ENCODE peak calls at places on chromosome 13, in eight cellular contexts. One of them, this sample, is unnamed.

GRCh38 chr13:46160065-46160464 is 21.9 kb downstream of the LCP1 start:
- DNase-seq in endodermal cell: no peak
- DNase-seq in H9: no peak
- DNase-seq in neural crest cell: no peak
- DNase-seq in fibroblast of the aortic adventitia: no peak
- DNase-seq in dorsolateral prefrontal cortex: no peak
- DNase-seq in foreskin keratinocyte: no peak
- DNase-seq in GM20000: no peak
- DNase-seq in this sample: no peak

GRCh38 chr13:57438072-57438471 is 193.5 kb upstream of the PCDH17 start:
- DNase-seq in endodermal cell: no peak
- DNase-seq in H9: no peak
- DNase-seq in neural crest cell: no peak
- DNase-seq in fibroblast of the aortic adventitia: no peak
- DNase-seq in dorsolateral prefrontal cortex: no peak
- DNase-seq in foreskin keratinocyte: no peak
- DNase-seq in GM20000: no peak
- DNase-seq in this sample: no peak

GRCh38 chr13:44759222-44759721 is 183.1 kb upstream of the TSC22D1 start:
- DNase-seq in endodermal cell: peak; percentile 49
- DNase-seq in H9: no peak
- DNase-seq in neural crest cell: no peak
- DNase-seq in fibroblast of the aortic adventitia: no peak
- DNase-seq in dorsolateral prefrontal cortex: no peak
- DNase-seq in foreskin keratinocyte: no peak
- DNase-seq in GM20000: no peak
- DNase-seq in this sample: no peak

GRCh38 chr13:41244555-41244954 is 18.8 kb downstream of the MTRF1 start:
- DNase-seq in endodermal cell: no peak
- DNase-seq in H9: no peak
- DNase-seq in neural crest cell: no peak
- DNase-seq in fibroblast of the aortic adventitia: no peak
- DNase-seq in dorsolateral prefrontal cortex: no peak
- DNase-seq in foreskin keratinocyte: peak; percentile 22
- DNase-seq in GM20000: no peak
- DNase-seq in this sample: no peak

GRCh38 chr13:37109080-37109678 is 3.7 kb upstream of the CSNK1A1L start:
- DNase-seq in endodermal cell: no peak
- DNase-seq in H9: no peak
- DNase-seq in neural crest cell: peak; percentile 26
- DNase-seq in fibroblast of the aortic adventitia: peak; percentile 80
- DNase-seq in dorsolateral prefrontal cortex: no peak
- DNase-seq in foreskin keratinocyte: peak; percentile 38
- DNase-seq in GM20000: peak; percentile 9
- DNase-seq in this sample: peak; percentile 70

GRCh38 chr13:99436686-99437416 is 64.4 kb upstream of the TM9SF2 start:
- DNase-seq in endodermal cell: peak; percentile 95
- DNase-seq in H9: peak; percentile 85
- DNase-seq in neural crest cell: peak; percentile 94
- DNase-seq in fibroblast of the aortic adventitia: peak; percentile 83
- DNase-seq in dorsolateral prefrontal cortex: peak; percentile 84
- DNase-seq in foreskin keratinocyte: peak; percentile 55
- DNase-seq in GM20000: peak; percentile 76
- DNase-seq in this sample: peak; percentile 87

GRCh38 chr13:47066261-47066660 is 169.4 kb upstream of the HTR2A start:
- DNase-seq in endodermal cell: no peak
- DNase-seq in H9: no peak
- DNase-seq in neural crest cell: no peak
- DNase-seq in fibroblast of the aortic adventitia: peak; percentile 32
- DNase-seq in dorsolateral prefrontal cortex: no peak
- DNase-seq in foreskin keratinocyte: no peak
- DNase-seq in GM20000: no peak
- DNase-seq in this sample: peak; percentile 45

GRCh38 chr13:28564030-28564429 is 69.1 kb upstream of the FLT1 start:
- DNase-seq in endodermal cell: no peak
- DNase-seq in H9: no peak
- DNase-seq in neural crest cell: no peak
- DNase-seq in fibroblast of the aortic adventitia: no peak
- DNase-seq in dorsolateral prefrontal cortex: no peak
- DNase-seq in foreskin keratinocyte: peak; percentile 49
- DNase-seq in GM20000: no peak
- DNase-seq in this sample: no peak

GRCh38 chr13:82720961-82721360 is 1161.3 kb downstream of the SLITRK1 start:
- DNase-seq in endodermal cell: no peak
- DNase-seq in H9: no peak
- DNase-seq in neural crest cell: no peak
- DNase-seq in fibroblast of the aortic adventitia: no peak
- DNase-seq in dorsolateral prefrontal cortex: no peak
- DNase-seq in foreskin keratinocyte: no peak
- DNase-seq in GM20000: no peak
- DNase-seq in this sample: no peak

GRCh38 chr13:58300974-58301681 is 669.6 kb downstream of the PCDH17 start:
- DNase-seq in endodermal cell: no peak
- DNase-seq in H9: no peak
- DNase-seq in neural crest cell: no peak
- DNase-seq in fibroblast of the aortic adventitia: no peak
- DNase-seq in dorsolateral prefrontal cortex: no peak
- DNase-seq in foreskin keratinocyte: no peak
- DNase-seq in GM20000: no peak
- DNase-seq in this sample: no peak

GRCh38 chr13:112136095-112136494 is 69.1 kb downstream of the SOX1 start:
- DNase-seq in endodermal cell: peak; percentile 20
- DNase-seq in H9: no peak
- DNase-seq in neural crest cell: no peak
- DNase-seq in fibroblast of the aortic adventitia: no peak
- DNase-seq in dorsolateral prefrontal cortex: no peak
- DNase-seq in foreskin keratinocyte: no peak
- DNase-seq in GM20000: no peak
- DNase-seq in this sample: no peak

GRCh38 chr13:66859934-66860867 is 369.9 kb downstream of the PCDH9 start:
- DNase-seq in endodermal cell: peak; percentile 60
- DNase-seq in H9: no peak
- DNase-seq in neural crest cell: no peak
- DNase-seq in fibroblast of the aortic adventitia: no peak
- DNase-seq in dorsolateral prefrontal cortex: no peak
- DNase-seq in foreskin keratinocyte: no peak
- DNase-seq in GM20000: no peak
- DNase-seq in this sample: no peak

GRCh38 chr13:111857336-111857735 is 209.6 kb upstream of the SOX1 start:
- DNase-seq in endodermal cell: no peak
- DNase-seq in H9: no peak
- DNase-seq in neural crest cell: no peak
- DNase-seq in fibroblast of the aortic adventitia: no peak
- DNase-seq in dorsolateral prefrontal cortex: no peak
- DNase-seq in foreskin keratinocyte: no peak
- DNase-seq in GM20000: no peak
- DNase-seq in this sample: no peak

GRCh38 chr13:38394777-38395504 is 45.3 kb downstream of the UFM1 start:
- DNase-seq in endodermal cell: no peak
- DNase-seq in H9: no peak
- DNase-seq in neural crest cell: no peak
- DNase-seq in fibroblast of the aortic adventitia: no peak
- DNase-seq in dorsolateral prefrontal cortex: no peak
- DNase-seq in foreskin keratinocyte: peak; percentile 90
- DNase-seq in GM20000: no peak
- DNase-seq in this sample: no peak

GRCh38 chr13:101406787-101407186 is 9.5 kb downstream of the NALCN start:
- DNase-seq in endodermal cell: no peak
- DNase-seq in H9: no peak
- DNase-seq in neural crest cell: no peak
- DNase-seq in fibroblast of the aortic adventitia: no peak
- DNase-seq in dorsolateral prefrontal cortex: no peak
- DNase-seq in foreskin keratinocyte: peak; percentile 50
- DNase-seq in GM20000: no peak
- DNase-seq in this sample: no peak

GRCh38 chr13:99275093-99275469 is 16.9 kb upstream of the GPR18 start:
- DNase-seq in endodermal cell: no peak
- DNase-seq in H9: no peak
- DNase-seq in neural crest cell: no peak
- DNase-seq in fibroblast of the aortic adventitia: peak; percentile 54
- DNase-seq in dorsolateral prefrontal cortex: no peak
- DNase-seq in foreskin keratinocyte: peak; percentile 46
- DNase-seq in GM20000: no peak
- DNase-seq in this sample: peak; percentile 87

GRCh38 chr13:95388420-95389079 is 87.3 kb upstream of the ABCC4 start:
- DNase-seq in endodermal cell: no peak
- DNase-seq in H9: no peak
- DNase-seq in neural crest cell: no peak
- DNase-seq in fibroblast of the aortic adventitia: no peak
- DNase-seq in dorsolateral prefrontal cortex: no peak
- DNase-seq in foreskin keratinocyte: no peak
- DNase-seq in GM20000: no peak
- DNase-seq in this sample: no peak

GRCh38 chr13:112131740-112132113 is 64.8 kb downstream of the SOX1 start:
- DNase-seq in endodermal cell: peak; percentile 30
- DNase-seq in H9: no peak
- DNase-seq in neural crest cell: no peak
- DNase-seq in fibroblast of the aortic adventitia: no peak
- DNase-seq in dorsolateral prefrontal cortex: no peak
- DNase-seq in foreskin keratinocyte: no peak
- DNase-seq in GM20000: no peak
- DNase-seq in this sample: no peak

GRCh38 chr13:109672545-109672944 is 113.8 kb downstream of the IRS2 start:
- DNase-seq in endodermal cell: no peak
- DNase-seq in H9: no peak
- DNase-seq in neural crest cell: no peak
- DNase-seq in fibroblast of the aortic adventitia: no peak
- DNase-seq in dorsolateral prefrontal cortex: no peak
- DNase-seq in foreskin keratinocyte: no peak
- DNase-seq in GM20000: no peak
- DNase-seq in this sample: no peak

GRCh38 chr13:94063096-94063495 is 416.4 kb downstream of the DCT start:
- DNase-seq in endodermal cell: no peak
- DNase-seq in H9: no peak
- DNase-seq in neural crest cell: no peak
- DNase-seq in fibroblast of the aortic adventitia: peak; percentile 53
- DNase-seq in dorsolateral prefrontal cortex: no peak
- DNase-seq in foreskin keratinocyte: peak; percentile 27
- DNase-seq in GM20000: no peak
- DNase-seq in this sample: peak; percentile 53

GRCh38 chr13:97809576-97809975 is 143.9 kb upstream of the IPO5 start:
- DNase-seq in endodermal cell: no peak
- DNase-seq in H9: no peak
- DNase-seq in neural crest cell: no peak
- DNase-seq in fibroblast of the aortic adventitia: peak; percentile 40
- DNase-seq in dorsolateral prefrontal cortex: no peak
- DNase-seq in foreskin keratinocyte: peak; percentile 25
- DNase-seq in GM20000: no peak
- DNase-seq in this sample: peak; percentile 8

GRCh38 chr13:40787062-40787461 is 2.3 kb upstream of the SLC25A15 start:
- DNase-seq in endodermal cell: no peak
- DNase-seq in H9: peak; percentile 5
- DNase-seq in neural crest cell: no peak
- DNase-seq in fibroblast of the aortic adventitia: peak; percentile 36
- DNase-seq in dorsolateral prefrontal cortex: no peak
- DNase-seq in foreskin keratinocyte: no peak
- DNase-seq in GM20000: no peak
- DNase-seq in this sample: peak; percentile 29

GRCh38 chr13:106246237-106246636 is 289.2 kb downstream of the EFNB2 start:
- DNase-seq in endodermal cell: no peak
- DNase-seq in H9: no peak
- DNase-seq in neural crest cell: no peak
- DNase-seq in fibroblast of the aortic adventitia: no peak
- DNase-seq in dorsolateral prefrontal cortex: no peak
- DNase-seq in foreskin keratinocyte: no peak
- DNase-seq in GM20000: no peak
- DNase-seq in this sample: peak; percentile 26

GRCh38 chr13:45704211-45704739 is 2.2 kb downstream of the CBY2 start:
- DNase-seq in endodermal cell: no peak
- DNase-seq in H9: no peak
- DNase-seq in neural crest cell: no peak
- DNase-seq in fibroblast of the aortic adventitia: no peak
- DNase-seq in dorsolateral prefrontal cortex: no peak
- DNase-seq in foreskin keratinocyte: no peak
- DNase-seq in GM20000: no peak
- DNase-seq in this sample: no peak

GRCh38 chr13:33116321-33117010 is 100.2 kb downstream of the KL start:
- DNase-seq in endodermal cell: no peak
- DNase-seq in H9: no peak
- DNase-seq in neural crest cell: no peak
- DNase-seq in fibroblast of the aortic adventitia: no peak
- DNase-seq in dorsolateral prefrontal cortex: no peak
- DNase-seq in foreskin keratinocyte: no peak
- DNase-seq in GM20000: no peak
- DNase-seq in this sample: no peak

GRCh38 chr13:61410669-61411297 is 4.9 kb downstream of the PCDH20 start:
- DNase-seq in endodermal cell: no peak
- DNase-seq in H9: no peak
- DNase-seq in neural crest cell: no peak
- DNase-seq in fibroblast of the aortic adventitia: peak; percentile 8
- DNase-seq in dorsolateral prefrontal cortex: no peak
- DNase-seq in foreskin keratinocyte: peak; percentile 6
- DNase-seq in GM20000: peak; percentile 31
- DNase-seq in this sample: peak; percentile 33
- TF ChIP-seq CTCF in endodermal cell: peak; percentile 83
- TF ChIP-seq CTCF in H9: peak; percentile 72
- TF ChIP-seq CTCF in neural crest cell: peak; percentile 78
- TF ChIP-seq CTCF in fibroblast of the aortic adventitia: peak; percentile 41
- TF ChIP-seq CTCF in dorsolateral prefrontal cortex: peak; percentile 57
- TF ChIP-seq CTCF in foreskin keratinocyte: peak; percentile 71
- TF ChIP-seq CTCF in GM20000: no peak
- TF ChIP-seq CTCF in this sample: peak; percentile 59

GRCh38 chr13:20356437-20356836 is 124.3 kb upstream of the GJB6 start:
- DNase-seq in endodermal cell: peak; percentile 31
- DNase-seq in H9: no peak
- DNase-seq in neural crest cell: no peak
- DNase-seq in fibroblast of the aortic adventitia: peak; percentile 12
- DNase-seq in dorsolateral prefrontal cortex: no peak
- DNase-seq in foreskin keratinocyte: no peak
- DNase-seq in GM20000: no peak
- DNase-seq in this sample: no peak
- TF ChIP-seq CTCF in endodermal cell: no peak
- TF ChIP-seq CTCF in H9: no peak
- TF ChIP-seq CTCF in neural crest cell: no peak
- TF ChIP-seq CTCF in fibroblast of the aortic adventitia: no peak
- TF ChIP-seq CTCF in dorsolateral prefrontal cortex: no peak
- TF ChIP-seq CTCF in foreskin keratinocyte: no peak
- TF ChIP-seq CTCF in GM20000: no peak
- TF ChIP-seq CTCF in this sample: no peak

GRCh38 chr13:27313742-27314141 is 43.1 kb downstream of the RASL11A start:
- DNase-seq in endodermal cell: no peak
- DNase-seq in H9: no peak
- DNase-seq in neural crest cell: no peak
- DNase-seq in fibroblast of the aortic adventitia: no peak
- DNase-seq in dorsolateral prefrontal cortex: no peak
- DNase-seq in foreskin keratinocyte: no peak
- DNase-seq in GM20000: no peak
- DNase-seq in this sample: no peak
- TF ChIP-seq CTCF in endodermal cell: no peak
- TF ChIP-seq CTCF in H9: no peak
- TF ChIP-seq CTCF in neural crest cell: no peak
- TF ChIP-seq CTCF in fibroblast of the aortic adventitia: no peak
- TF ChIP-seq CTCF in dorsolateral prefrontal cortex: no peak
- TF ChIP-seq CTCF in foreskin keratinocyte: no peak
- TF ChIP-seq CTCF in GM20000: no peak
- TF ChIP-seq CTCF in this sample: no peak

DNA sequence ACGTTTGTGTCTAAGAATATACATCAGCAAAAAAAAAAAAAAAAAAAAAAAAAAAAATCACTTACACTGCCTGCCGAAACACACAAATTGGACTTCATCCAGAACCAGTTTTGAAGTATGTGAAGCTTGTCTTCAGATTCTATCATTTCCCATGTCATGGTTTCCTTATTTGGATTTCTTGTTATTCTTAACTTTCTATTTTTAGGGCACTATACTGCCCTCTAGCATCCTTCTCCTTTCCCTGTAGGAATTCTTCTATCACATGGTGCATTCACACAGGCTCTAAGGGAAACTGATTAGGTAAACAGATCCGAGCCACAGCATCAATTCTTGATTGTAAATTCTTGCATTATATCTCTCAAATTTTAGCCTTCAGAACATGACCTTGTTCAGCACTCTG is 1507.5 kb downstream of the OLFM4 start:
- DNase-seq in endodermal cell: no peak
- DNase-seq in H9: no peak
- DNase-seq in neural crest cell: no peak
- DNase-seq in fibroblast of the aortic adventitia: no peak
- DNase-seq in dorsolateral prefrontal cortex: no peak
- DNase-seq in foreskin keratinocyte: no peak
- DNase-seq in GM20000: no peak
- DNase-seq in this sample: no peak
- TF ChIP-seq CTCF in endodermal cell: peak; percentile 78
- TF ChIP-seq CTCF in H9: peak; percentile 73
- TF ChIP-seq CTCF in neural crest cell: peak; percentile 39
- TF ChIP-seq CTCF in fibroblast of the aortic adventitia: no peak
- TF ChIP-seq CTCF in dorsolateral prefrontal cortex: peak; percentile 21
- TF ChIP-seq CTCF in foreskin keratinocyte: peak; percentile 42
- TF ChIP-seq CTCF in GM20000: no peak
- TF ChIP-seq CTCF in this sample: no peak

This sample was measured in astrocyte of the spinal cord.